ENCODE peak calls at places on chromosomes 13 and 19, in five cellular contexts. P is progenitor cell of endocrine pancreas; E is epithelial cell of prostate; U is RWPE1; W is stimulated activated CD8-positive, alpha-beta memory T cell treated with anti-CD3 and anti-CD28 coated beads, Interleukin-2, amount 100 ng/mL, for 1 hour. D is an unnamed sample.

GRCh38 chr19:10110076-10110971 is 1.2 kb upstream of the P2RY11 start:
- DNase-seq in P (no peak), E (no peak), U (no peak), W (no peak), D (no peak)

GRCh38 chr13:85170372-85170771 is 628.8 kb downstream of the SLITRK6 start:
- DNase-seq in P (no peak), E (no peak), U (no peak), W (no peak), D (no peak)

GRCh38 chr19:45468159-45468651 is 409 bp downstream of the FOSB start:
- DNase-seq in P (no peak), E (no peak), U (no peak), W (no peak), D (no peak)

GRCh38 chr13:48311223-48311622 is 7.7 kb downstream of the RB1 start:
- DNase-seq in P (no peak), E (no peak), U (no peak), W (no peak), D (no peak)

GRCh38 chr19:15623711-15624318 is 8.8 kb downstream of the CYP4F8 start:
- DNase-seq in P (no peak), E (no peak), U (no peak), W (no peak), D (no peak)

GRCh38 chr19:34416021-34416545 is 11.9 kb downstream of the PDCD2L start:
- DNase-seq in P (no peak), E (no peak), U (peak; percentile 52), W (no peak), D (no peak)

GRCh38 chr13:39047560-39047959 is 9.3 kb downstream of the NHLRC3 start:
- DNase-seq in P (no peak), E (no peak), U (no peak), W (no peak), D (no peak)

GRCh38 chr13:23325191-23325590 is 108.3 kb downstream of the SACS start:
- DNase-seq in P (no peak), E (no peak), U (no peak), W (no peak), D (no peak)

GRCh38 chr13:33405371-33405770 is 119.8 kb upstream of the STARD13 start:
- DNase-seq in P (no peak), E (no peak), U (no peak), W (no peak), D (no peak)

GRCh38 chr13:112187527-112188297 is 120.8 kb downstream of the SOX1 start:
- DNase-seq in P (no peak), E (no peak), U (no peak), W (no peak), D (no peak)

GRCh38 chr13:100673831-100674362 is 698 bp downstream of the TMTC4 start:
- DNase-seq in P (peak; percentile 14), E (peak; percentile 29), U (peak; percentile 80), W (peak; percentile 9), D (peak; percentile 55)

GRCh38 chr19:55304980-55305379 is 20.2 kb downstream of the TMEM150B start:
- DNase-seq in P (no peak), E (no peak), U (no peak), W (no peak), D (no peak)

GRCh38 chr13:22031702-22032286 is 360.9 kb downstream of the FGF9 start:
- DNase-seq in P (no peak), E (no peak), U (no peak), W (no peak), D (no peak)

GRCh38 chr13:41019027-41019487 is at the start of gene ELF1:
- DNase-seq in P (no peak), E (peak; percentile 79), U (peak; percentile 78), W (peak; percentile 18), D (peak; percentile 13)

GRCh38 chr13:95023405-95023804 is 277.8 kb downstream of the ABCC4 start:
- DNase-seq in P (no peak), E (peak; percentile 18), U (peak; percentile 12), W (no peak), D (no peak)

GRCh38 chr13:98780972-98781869 is 28.7 kb upstream of the SLC15A1 start:
- DNase-seq in P (no peak), E (no peak), U (no peak), W (no peak), D (no peak)

GRCh38 chr19:55958356-55958755 is 10.7 kb downstream of the NLRP8 start:
- DNase-seq in P (no peak), E (no peak), U (no peak), W (no peak), D (no peak)

GRCh38 chr13:101552797-101553196 is 100.3 kb downstream of the ITGBL1 start:
- DNase-seq in P (no peak), E (no peak), U (no peak), W (no peak), D (no peak)

GRCh38 chr13:52599853-52600603 is 42.2 kb upstream of the HNRNPA1L2 start:
- DNase-seq in P (peak; percentile 54), E (no peak), U (peak; percentile 29), W (no peak), D (no peak)

GRCh38 chr13:114286808-114287207 is 5.4 kb downstream of the UPF3A start:
- DNase-seq in P (no peak), E (no peak), U (no peak), W (no peak), D (no peak)

GRCh38 chr13:48985751-48986150 is 10.0 kb downstream of the FNDC3A start:
- DNase-seq in P (no peak), E (no peak), U (no peak), W (no peak), D (no peak)

GRCh38 chr13:86974995-86975328 is 696.2 kb upstream of the SLITRK5 start:
- DNase-seq in P (no peak), E (no peak), U (no peak), W (no peak), D (no peak)

GRCh38 chr13:27583645-27584044 is 36.7 kb downstream of the LNX2 start:
- DNase-seq in P (no peak), E (no peak), U (no peak), W (no peak), D (no peak)

GRCh38 chr19:44540736-44541135 is 11.3 kb upstream of the CEACAM20 start:
- DNase-seq in P (no peak), E (no peak), U (no peak), W (no peak), D (no peak)

GRCh38 chr13:37811441-37811840 is 58.1 kb downstream of the TRPC4 start:
- DNase-seq in P (no peak), E (no peak), U (no peak), W (no peak), D (no peak)

GRCh38 chr13:98975822-98976261 is 2.0 kb downstream of the DOCK9 start:
- DNase-seq in P (no peak), E (no peak), U (no peak), W (no peak), D (no peak)

GRCh38 chr13:24746618-24747247 is 17.2 kb upstream of the RNF17 start:
- DNase-seq in P (peak; percentile 53), E (no peak), U (no peak), W (no peak), D (no peak)

GRCh38 chr13:81872581-81872980 is 1531.7 kb upstream of the SPRY2 start:
- DNase-seq in P (no peak), E (no peak), U (no peak), W (no peak), D (no peak)

GRCh38 chr19:18715416-18715815 is 31.9 kb downstream of the CRTC1 start:
- DNase-seq in P (no peak), E (no peak), U (no peak), W (no peak), D (no peak)

GRCh38 chr13:19836472-19836871 is 27.0 kb downstream of the ZMYM5 start:
- DNase-seq in P (no peak), E (no peak), U (no peak), W (no peak), D (no peak)

GRCh38 chr19:6721113-6721474 is 644 bp upstream of the C3 start:
- DNase-seq in P (no peak), E (no peak), U (no peak), W (no peak), D (no peak)